ENCODE peak calls at places on chromosome 22, in four cellular contexts. W is prostate gland, B is RKO, Z is left ventricle myocardium inferior. O is an unnamed sample.

GRCh38 chr22:43136255-43136654 is 6.9 kb downstream of the MCAT start:
- DNase-seq in Z (peak; percentile 41), B (no peak), W (no peak), O (peak; percentile 58)

GRCh38 chr22:50731811-50732624 is 6.0 kb upstream of the ACR start:
- DNase-seq in Z (peak; percentile 37), W (no peak), B (peak; percentile 63), O (peak; percentile 56)

GRCh38 chr22:43151251-43152000 is at the start of gene TSPO:
- DNase-seq in Z (peak; percentile 85), W (peak; percentile 78), B (peak; percentile 56), O (peak; percentile 68)

GRCh38 chr22:45777852-45778172 is 106.2 kb downstream of the ATXN10 start:
- DNase-seq in B (no peak), Z (no peak), W (no peak), O (peak; percentile 35)

GRCh38 chr22:21937041-21937820 is 15.4 kb downstream of the PPM1F start:
- DNase-seq in B (no peak), W (no peak), Z (no peak), O (peak; percentile 27)

GRCh38 chr22:21449531-21450319 is 17.5 kb upstream of the TMEM191C start:
- DNase-seq in W (peak; percentile 1), B (no peak), Z (no peak), O (no peak)

GRCh38 chr22:47105085-47105484 is 342.6 kb downstream of the TBC1D22A start:
- DNase-seq in B (no peak), W (no peak), Z (no peak), O (no peak)

GRCh38 chr22:20130319-20130718 is 1.3 kb upstream of the ZDHHC8 start:
- DNase-seq in Z (no peak), B (no peak), W (no peak), O (no peak)

GRCh38 chr22:37616205-37617083 is 7.8 kb downstream of the GGA1 start:
- DNase-seq in Z (no peak), W (no peak), B (no peak), O (no peak)

GRCh38 chr22:49406047-49406650 is 421.5 kb downstream of the BRD1 start:
- DNase-seq in B (no peak), W (no peak), Z (no peak), O (no peak)

GRCh38 chr22:38080847-38081635 is 2.9 kb downstream of the SLC16A8 start:
- DNase-seq in Z (peak; percentile 41), B (no peak), W (no peak), O (peak; percentile 42)

GRCh38 chr22:46090631-46091201 is 59.6 kb upstream of the PPARA start:
- DNase-seq in W (no peak), Z (peak; percentile 15), B (no peak), O (no peak)

GRCh38 chr22:29112680-29113079 is 39.8 kb downstream of the KREMEN1 start:
- DNase-seq in W (no peak), B (no peak), Z (no peak), O (no peak)

GRCh38 chr22:26021516-26021915 is 147.7 kb upstream of the SEZ6L start:
- DNase-seq in Z (no peak), W (no peak), B (no peak), O (no peak)

GRCh38 chr22:38238519-38239051 is 34.2 kb downstream of the TMEM184B start:
- DNase-seq in Z (no peak), W (no peak), B (no peak), O (no peak)

GRCh38 chr22:20779813-20780148 is 5.9 kb downstream of the SERPIND1 start:
- DNase-seq in Z (no peak), B (no peak), W (no peak), O (peak; percentile 81)

GRCh38 chr22:30221121-30221992 is 25.2 kb downstream of the LIF start:
- DNase-seq in B (no peak), Z (no peak), W (no peak), O (no peak)

GRCh38 chr22:20956258-20957117 is 10.6 kb upstream of the AIFM3 start:
- DNase-seq in W (no peak), Z (no peak), B (peak; percentile 85), O (peak; percentile 48)

GRCh38 chr22:31045900-31046587 is 35.1 kb upstream of the SMTN start:
- DNase-seq in Z (no peak), B (no peak), W (no peak), O (no peak)

GRCh38 chr22:49404576-49405199 is 423.0 kb downstream of the BRD1 start:
- DNase-seq in Z (no peak), B (no peak), W (no peak), O (no peak)

GRCh38 chr22:34072585-34072984 is 152.3 kb upstream of the LARGE1 start:
- DNase-seq in Z (no peak), B (no peak), W (no peak), O (no peak)

GRCh38 chr22:35409783-35410662 is 10.1 kb downstream of the MCM5 start:
- DNase-seq in W (no peak), Z (no peak), B (no peak), O (no peak)

GRCh38 chr22:35549338-35549737 is 8.7 kb downstream of the RASD2 start:
- DNase-seq in B (no peak), Z (peak; percentile 68), W (no peak), O (no peak)

GRCh38 chr22:41913842-41914534 is 886 bp downstream of the SHISA8 start:
- DNase-seq in W (no peak), B (no peak), Z (no peak), O (no peak)

GRCh38 chr22:28949788-28950187 is 66.4 kb downstream of the ZNRF3 start:
- DNase-seq in Z (no peak), B (no peak), W (no peak), O (no peak)

GRCh38 chr22:31496735-31497146 is 405 bp downstream of the SFI1 start:
- DNase-seq in Z (no peak), B (peak; percentile 41), W (no peak), O (peak; percentile 55)

GRCh38 chr22:19105456-19105855 is 16.8 kb downstream of the DGCR2 start:
- DNase-seq in Z (no peak), W (no peak), B (no peak), O (no peak)

GRCh38 chr22:28976588-28976987 is 85.0 kb downstream of the C22orf31 start:
- DNase-seq in B (peak; percentile 72), W (no peak), Z (no peak), O (peak; percentile 88)

GRCh38 chr22:48488149-48488551 is 1339.5 kb downstream of the BRD1 start:
- DNase-seq in W (no peak), Z (no peak), B (no peak), O (no peak)

GRCh38 chr22:28183078-28183870 is 264.2 kb upstream of the PITPNB start:
- DNase-seq in W (no peak), B (no peak), Z (no peak), O (peak; percentile 6)

GRCh38 chr22:36977401-36977861 is 41.8 kb downstream of the TST start:
- DNase-seq in Z (peak; percentile 48), B (no peak), W (peak; percentile 17), O (peak; percentile 57)

GRCh38 chr22:40673017-40673416 is 6.3 kb upstream of the MCHR1 start:
- DNase-seq in B (no peak), W (no peak), Z (no peak), O (no peak)

GRCh38 chr22:48744967-48745841 is 1082.5 kb downstream of the BRD1 start:
- DNase-seq in B (no peak), Z (no peak), W (peak; percentile 1), O (no peak)

GRCh38 chr22:22554324-22555284 is 4.5 kb downstream of the PRAME start:
- DNase-seq in Z (no peak), B (no peak), W (no peak), O (no peak)

O was measured in ELR.